ENCODE peak calls at places on chromosomes 7 and 10, in five cellular contexts. Z is pancreas, A is bronchial epithelial cell, M is WTC11, B is tibial artery. J is an unnamed sample.

GRCh38 chr7:116455009-116455408 is 44.5 kb upstream of the CAV2 start:
- DNase-seq in B (no peak), Z (no peak), A (peak), M (no peak), J (no peak)

GRCh38 chr7:77479536-77480088 is 57.5 kb upstream of the PTPN12 start:
- DNase-seq in B (no peak), A (peak), Z (no peak), M (no peak), J (no peak)

GRCh38 chr7:29639887-29640600 is 76.4 kb downstream of the PRR15 start:
- DNase-seq in A (peak), M (no peak), Z (no peak), B (no peak), J (no peak)

GRCh38 chr10:34109952-34110702 is 705.0 kb downstream of the PARD3 start:
- DNase-seq in B (no peak), A (peak), M (no peak), Z (no peak), J (no peak)

GRCh38 chr7:149686001-149686400 is 87.4 kb downstream of the ZNF467 start:
- DNase-seq in M (no peak), A (no peak), Z (no peak), B (no peak), J (no peak)

GRCh38 chr10:22315455-22316285 is 518 bp upstream of the COMMD3 start:
- DNase-seq in A (no peak), M (peak), B (no peak), Z (no peak), J (no peak)

GRCh38 chr7:130272456-130273080 is 5.9 kb downstream of the CPA2 start:
- DNase-seq in A (peak), M (peak), B (no peak), Z (no peak), J (no peak)

GRCh38 chr10:69583106-69583505 is 9.9 kb upstream of the NEUROG3 start:
- DNase-seq in M (no peak), A (no peak), Z (no peak), B (no peak), J (no peak)

GRCh38 chr10:23319835-23320234 is 24.8 kb downstream of the C10orf67 start:
- DNase-seq in B (no peak), M (no peak), A (no peak), Z (no peak), J (no peak)

GRCh38 chr7:29612596-29612995 is 49.0 kb downstream of the PRR15 start:
- DNase-seq in A (no peak), Z (no peak), B (no peak), M (no peak), J (peak)

GRCh38 chr10:82310839-82311238 is 435.8 kb downstream of the NRG3 start:
- DNase-seq in A (no peak), Z (no peak), B (no peak), M (no peak), J (no peak)

GRCh38 chr10:92124524-92125168 is 166.2 kb downstream of the CPEB3 start:
- DNase-seq in Z (peak), B (peak), M (no peak), A (peak), J (peak)

GRCh38 chr7:54877683-54878082 is 118.7 kb upstream of the SEC61G start:
- DNase-seq in M (no peak), A (peak), Z (no peak), B (no peak), J (no peak)

GRCh38 chr7:30594055-30594539 is 581 bp upstream of the GARS1 start:
- DNase-seq in Z (peak), M (peak), B (peak), A (peak), J (no peak)

GRCh38 chr7:98163269-98163668 is 48.0 kb upstream of the BHLHA15 start:
- DNase-seq in M (no peak), Z (no peak), B (no peak), A (no peak), J (no peak)

GRCh38 chr7:70674268-70675025 is 457.5 kb upstream of the GALNT17 start:
- DNase-seq in Z (no peak), B (no peak), A (no peak), M (no peak), J (no peak)

GRCh38 chr7:79412438-79412837 is 41.0 kb downstream of the MAGI2 start:
- DNase-seq in Z (no peak), B (no peak), A (no peak), M (no peak), J (no peak)

GRCh38 chr7:50718876-50719275 is 63.8 kb downstream of the GRB10 start:
- DNase-seq in B (no peak), M (no peak), Z (no peak), A (no peak), J (no peak)

GRCh38 chr7:111735661-111736323 is 173.5 kb upstream of the IMMP2L start:
- DNase-seq in M (peak), B (peak), Z (peak), A (peak), J (no peak)

GRCh38 chr10:71081912-71082311 is 130.5 kb upstream of the UNC5B start:
- DNase-seq in Z (peak), M (peak), B (no peak), A (no peak), J (no peak)

GRCh38 chr10:69567920-69568319 is 5.3 kb downstream of the NEUROG3 start:
- DNase-seq in Z (peak), B (peak), M (peak), A (peak), J (peak)

GRCh38 chr7:6209340-6209739 is 63.1 kb downstream of the CYTH3 start:
- DNase-seq in M (no peak), B (no peak), A (no peak), Z (no peak), J (no peak)

GRCh38 chr10:114931072-114931679 is 6.8 kb upstream of the TRUB1 start:
- DNase-seq in B (no peak), Z (no peak), A (peak), M (no peak), J (no peak)

GRCh38 chr7:134327896-134328295 is 11.2 kb upstream of the SLC35B4 start:
- DNase-seq in B (peak), Z (no peak), A (peak), M (peak), J (peak)

GRCh38 chr10:86718556-86718955 is 37.9 kb upstream of the BMPR1A start:
- DNase-seq in A (no peak), M (no peak), B (no peak), Z (no peak), J (no peak)

GRCh38 chr10:120917521-120918250 is 66.5 kb downstream of the WDR11 start:
- DNase-seq in M (no peak), Z (no peak), A (peak), B (no peak), J (no peak)

DNA sequence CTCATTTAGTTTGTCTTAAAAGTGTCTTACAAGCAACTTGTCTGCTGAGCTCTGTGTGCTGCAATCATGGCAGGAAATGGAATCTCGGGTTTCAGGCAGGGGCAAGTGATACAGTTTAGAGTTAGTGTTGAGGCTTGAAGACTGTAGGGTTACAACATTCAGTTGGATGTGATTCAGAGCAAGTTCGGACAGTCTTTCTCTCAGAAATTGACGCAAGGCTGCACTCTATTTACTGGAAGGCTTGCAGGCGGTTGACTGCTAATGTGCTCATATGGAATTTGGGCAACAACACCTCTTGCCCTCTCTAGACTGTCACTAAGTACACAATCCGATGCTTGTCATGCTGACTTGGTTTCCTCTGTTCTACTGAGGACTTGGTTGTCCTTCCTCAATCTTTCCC is 161.7 kb upstream of the BMPER start:
- DNase-seq in Z (no peak), B (no peak), M (no peak), A (peak), J (peak)
- TF ChIP-seq CTCF in Z (no peak), B (no peak), M (no peak), A (no peak), J (no peak)

GRCh38 chr10:62264702-62265436 is 3.8 kb downstream of the RTKN2 start:
- DNase-seq in B (no peak), A (peak), Z (peak), M (no peak), J (peak)
- TF ChIP-seq CTCF in B (peak), A (peak), Z (peak), M (peak), J (peak)

DNA sequence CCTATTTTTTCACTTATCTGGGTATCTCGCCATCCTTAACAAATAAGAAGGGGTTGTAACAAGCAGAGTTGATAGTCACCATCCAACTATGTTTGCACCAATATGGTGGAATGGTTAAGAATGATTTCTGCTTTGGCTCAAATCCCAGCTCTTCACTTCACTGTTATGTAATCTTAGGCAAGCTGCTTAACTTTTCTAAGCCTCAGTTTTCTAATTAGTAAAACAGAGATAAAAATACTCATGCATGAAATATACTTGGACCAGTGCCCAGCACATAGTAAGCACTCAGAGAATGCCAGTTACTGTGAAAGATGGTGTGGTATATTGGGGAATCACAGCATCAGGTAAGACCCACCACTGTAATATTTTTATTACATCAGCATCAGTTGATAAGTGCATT is 33.6 kb downstream of the ABCB1 start:
- DNase-seq in M (no peak), B (no peak), Z (no peak), A (peak), J (no peak)
- TF ChIP-seq CTCF in M (no peak), B (no peak), Z (no peak), A (no peak), J (no peak)

DNA sequence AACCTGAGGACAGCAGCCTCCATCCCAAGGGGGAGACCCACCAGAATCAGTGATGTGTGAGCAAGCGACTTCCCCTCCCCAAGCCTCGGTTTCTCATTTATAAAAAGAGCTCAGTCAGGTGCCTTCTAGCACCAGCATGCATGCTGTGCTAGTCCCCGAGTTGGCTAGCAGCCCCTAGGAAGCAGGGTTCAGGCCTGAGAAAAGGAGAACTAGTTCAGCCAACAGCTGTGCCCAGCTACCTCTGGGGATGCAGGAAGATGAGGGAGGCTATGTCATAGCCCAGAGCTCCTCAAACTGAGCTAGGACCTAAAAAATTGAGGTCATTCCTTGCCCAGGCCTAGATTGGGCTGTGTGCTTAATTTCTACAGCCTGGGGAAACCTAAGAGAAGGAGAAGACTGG is 13.7 kb downstream of the DRGX start:
- DNase-seq in Z (no peak), A (no peak), M (no peak), B (no peak), J (no peak)
- TF ChIP-seq CTCF in Z (no peak), A (no peak), M (no peak), B (no peak), J (no peak)

DNA sequence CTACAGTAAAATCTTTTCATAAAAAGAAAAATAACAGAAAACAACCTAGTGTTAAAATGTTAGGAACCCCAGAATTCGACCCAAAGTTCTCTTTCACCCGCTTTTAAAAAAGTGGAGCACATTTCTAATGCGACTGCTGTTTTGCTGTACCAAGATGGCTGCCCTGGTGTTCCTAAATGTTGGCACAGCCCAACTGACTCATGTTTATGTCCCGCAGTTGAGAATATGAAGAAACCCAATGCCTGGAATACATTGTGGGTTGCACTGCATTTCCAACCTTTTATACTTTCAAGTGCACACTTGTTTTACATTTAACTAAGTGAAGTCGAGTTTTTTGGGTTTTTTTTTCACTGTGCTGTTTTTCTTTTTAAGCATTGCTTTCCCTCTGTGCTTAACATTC is 944 bp downstream of the STEAP1B start:
- DNase-seq in A (peak), M (no peak), B (no peak), Z (no peak), J (no peak)
- TF ChIP-seq CTCF in A (no peak), M (no peak), B (no peak), Z (no peak), J (no peak)

J was measured in AG09319.